ENCODE peak calls at places on chromosome 4, in nine cellular contexts. One of them, this sample, is unnamed.

GRCh38 chr4:87589531-87589930 is 18.8 kb upstream of the DSPP start:
- DNase-seq in amniotic stem cell: peak
- DNase-seq in NCI-H748 treated with DMSO at 0.1 percent for 48 hours: no peak
- DNase-seq in dorsolateral prefrontal cortex: no peak
- DNase-seq in GM13977: no peak
- DNase-seq in type B pancreatic cell: no peak
- DNase-seq in AG08395: peak
- DNase-seq in EH: peak
- DNase-seq in lower lobe of right lung: no peak
- DNase-seq in this sample: no peak

GRCh38 chr4:114603455-114603854 is 4.8 kb downstream of the UGT8 start:
- DNase-seq in type B pancreatic cell: no peak
- DNase-seq in GM13977: peak
- DNase-seq in EH: no peak
- DNase-seq in AG08395: no peak
- DNase-seq in lower lobe of right lung: no peak
- DNase-seq in NCI-H748 treated with DMSO at 0.1 percent for 48 hours: no peak
- DNase-seq in dorsolateral prefrontal cortex: no peak
- DNase-seq in amniotic stem cell: no peak
- DNase-seq in this sample: no peak

GRCh38 chr4:13160906-13161305 is 323.2 kb downstream of the RAB28 start:
- DNase-seq in amniotic stem cell: no peak
- DNase-seq in EH: peak
- DNase-seq in type B pancreatic cell: no peak
- DNase-seq in AG08395: peak
- DNase-seq in lower lobe of right lung: no peak
- DNase-seq in NCI-H748 treated with DMSO at 0.1 percent for 48 hours: no peak
- DNase-seq in GM13977: no peak
- DNase-seq in dorsolateral prefrontal cortex: no peak
- DNase-seq in this sample: no peak

GRCh38 chr4:22202351-22203343 is 254.1 kb upstream of the KCNIP4 start:
- DNase-seq in EH: peak
- DNase-seq in lower lobe of right lung: no peak
- DNase-seq in dorsolateral prefrontal cortex: no peak
- DNase-seq in type B pancreatic cell: no peak
- DNase-seq in GM13977: no peak
- DNase-seq in amniotic stem cell: no peak
- DNase-seq in NCI-H748 treated with DMSO at 0.1 percent for 48 hours: no peak
- DNase-seq in AG08395: no peak
- DNase-seq in this sample: no peak

GRCh38 chr4:98929341-98930267 is 671 bp upstream of the EIF4E start:
- DNase-seq in EH: peak
- DNase-seq in NCI-H748 treated with DMSO at 0.1 percent for 48 hours: no peak
- DNase-seq in amniotic stem cell: peak
- DNase-seq in dorsolateral prefrontal cortex: peak
- DNase-seq in type B pancreatic cell: no peak
- DNase-seq in GM13977: peak
- DNase-seq in lower lobe of right lung: peak
- DNase-seq in AG08395: peak
- DNase-seq in this sample: peak

GRCh38 chr4:135777386-135777785 is 1575.8 kb upstream of the PABPC4L start:
- DNase-seq in EH: no peak
- DNase-seq in type B pancreatic cell: no peak
- DNase-seq in amniotic stem cell: no peak
- DNase-seq in dorsolateral prefrontal cortex: no peak
- DNase-seq in lower lobe of right lung: no peak
- DNase-seq in AG08395: no peak
- DNase-seq in NCI-H748 treated with DMSO at 0.1 percent for 48 hours: no peak
- DNase-seq in GM13977: no peak
- DNase-seq in this sample: no peak

GRCh38 chr4:100933628-100934027 is 413.7 kb downstream of the PPP3CA start:
- DNase-seq in AG08395: peak
- DNase-seq in dorsolateral prefrontal cortex: no peak
- DNase-seq in NCI-H748 treated with DMSO at 0.1 percent for 48 hours: no peak
- DNase-seq in type B pancreatic cell: no peak
- DNase-seq in amniotic stem cell: no peak
- DNase-seq in GM13977: no peak
- DNase-seq in EH: peak
- DNase-seq in lower lobe of right lung: no peak
- DNase-seq in this sample: no peak

GRCh38 chr4:102586644-102587021 is 85.5 kb downstream of the NFKB1 start:
- DNase-seq in dorsolateral prefrontal cortex: no peak
- DNase-seq in AG08395: no peak
- DNase-seq in amniotic stem cell: no peak
- DNase-seq in type B pancreatic cell: no peak
- DNase-seq in NCI-H748 treated with DMSO at 0.1 percent for 48 hours: no peak
- DNase-seq in lower lobe of right lung: no peak
- DNase-seq in GM13977: no peak
- DNase-seq in EH: no peak
- DNase-seq in this sample: no peak

GRCh38 chr4:142549726-142550463 is 296.2 kb downstream of the INPP4B start:
- DNase-seq in amniotic stem cell: no peak
- DNase-seq in EH: peak
- DNase-seq in type B pancreatic cell: no peak
- DNase-seq in NCI-H748 treated with DMSO at 0.1 percent for 48 hours: peak
- DNase-seq in AG08395: peak
- DNase-seq in dorsolateral prefrontal cortex: no peak
- DNase-seq in lower lobe of right lung: no peak
- DNase-seq in GM13977: no peak
- DNase-seq in this sample: no peak

GRCh38 chr4:3780347-3781171 is 14.4 kb downstream of the ADRA2C start:
- DNase-seq in amniotic stem cell: no peak
- DNase-seq in AG08395: no peak
- DNase-seq in GM13977: no peak
- DNase-seq in dorsolateral prefrontal cortex: no peak
- DNase-seq in EH: no peak
- DNase-seq in type B pancreatic cell: no peak
- DNase-seq in NCI-H748 treated with DMSO at 0.1 percent for 48 hours: no peak
- DNase-seq in lower lobe of right lung: no peak
- DNase-seq in this sample: no peak

GRCh38 chr4:135917016-135917415 is 1615.3 kb downstream of the PCDH18 start:
- DNase-seq in EH: no peak
- DNase-seq in type B pancreatic cell: no peak
- DNase-seq in GM13977: no peak
- DNase-seq in AG08395: no peak
- DNase-seq in amniotic stem cell: peak
- DNase-seq in lower lobe of right lung: no peak
- DNase-seq in NCI-H748 treated with DMSO at 0.1 percent for 48 hours: no peak
- DNase-seq in dorsolateral prefrontal cortex: no peak
- DNase-seq in this sample: no peak

GRCh38 chr4:101264993-101265815 is 82.1 kb downstream of the PPP3CA start:
- DNase-seq in type B pancreatic cell: no peak
- DNase-seq in EH: no peak
- DNase-seq in amniotic stem cell: no peak
- DNase-seq in GM13977: no peak
- DNase-seq in NCI-H748 treated with DMSO at 0.1 percent for 48 hours: no peak
- DNase-seq in lower lobe of right lung: no peak
- DNase-seq in dorsolateral prefrontal cortex: no peak
- DNase-seq in AG08395: no peak
- DNase-seq in this sample: no peak

GRCh38 chr4:168337550-168337940 is 19.0 kb upstream of the DDX60 start:
- DNase-seq in GM13977: no peak
- DNase-seq in type B pancreatic cell: no peak
- DNase-seq in AG08395: no peak
- DNase-seq in EH: peak
- DNase-seq in lower lobe of right lung: no peak
- DNase-seq in NCI-H748 treated with DMSO at 0.1 percent for 48 hours: no peak
- DNase-seq in amniotic stem cell: no peak
- DNase-seq in dorsolateral prefrontal cortex: no peak
- DNase-seq in this sample: no peak

GRCh38 chr4:153731239-153731638 is 28.6 kb downstream of the RNF175 start:
- DNase-seq in dorsolateral prefrontal cortex: no peak
- DNase-seq in type B pancreatic cell: no peak
- DNase-seq in EH: peak
- DNase-seq in GM13977: no peak
- DNase-seq in NCI-H748 treated with DMSO at 0.1 percent for 48 hours: no peak
- DNase-seq in amniotic stem cell: peak
- DNase-seq in AG08395: peak
- DNase-seq in lower lobe of right lung: no peak
- DNase-seq in this sample: no peak

GRCh38 chr4:1987296-1987695 is 21.5 kb downstream of the NELFA start:
- DNase-seq in EH: no peak
- DNase-seq in lower lobe of right lung: no peak
- DNase-seq in NCI-H748 treated with DMSO at 0.1 percent for 48 hours: no peak
- DNase-seq in AG08395: no peak
- DNase-seq in dorsolateral prefrontal cortex: peak
- DNase-seq in GM13977: no peak
- DNase-seq in amniotic stem cell: no peak
- DNase-seq in type B pancreatic cell: peak
- DNase-seq in this sample: no peak

GRCh38 chr4:90069151-90069550 is 58.0 kb upstream of the CCSER1 start:
- DNase-seq in AG08395: no peak
- DNase-seq in dorsolateral prefrontal cortex: no peak
- DNase-seq in type B pancreatic cell: no peak
- DNase-seq in EH: no peak
- DNase-seq in NCI-H748 treated with DMSO at 0.1 percent for 48 hours: no peak
- DNase-seq in lower lobe of right lung: no peak
- DNase-seq in GM13977: no peak
- DNase-seq in amniotic stem cell: no peak
- DNase-seq in this sample: no peak

GRCh38 chr4:37422638-37423037 is 178.1 kb downstream of the NWD2 start:
- DNase-seq in AG08395: no peak
- DNase-seq in NCI-H748 treated with DMSO at 0.1 percent for 48 hours: no peak
- DNase-seq in EH: no peak
- DNase-seq in dorsolateral prefrontal cortex: no peak
- DNase-seq in GM13977: no peak
- DNase-seq in lower lobe of right lung: no peak
- DNase-seq in type B pancreatic cell: no peak
- DNase-seq in amniotic stem cell: no peak
- DNase-seq in this sample: no peak

GRCh38 chr4:78951862-78952472 is 12.7 kb upstream of the PAQR3 start:
- DNase-seq in GM13977: peak
- DNase-seq in EH: peak
- DNase-seq in lower lobe of right lung: no peak
- DNase-seq in AG08395: peak
- DNase-seq in dorsolateral prefrontal cortex: no peak
- DNase-seq in amniotic stem cell: peak
- DNase-seq in type B pancreatic cell: no peak
- DNase-seq in NCI-H748 treated with DMSO at 0.1 percent for 48 hours: peak
- DNase-seq in this sample: no peak